ENCODE peak calls at places on chromosome X, in nine cellular contexts. G is Panc1, N is GM12878, W is K562, I is HCT116, D is GM23338, U is HepG2, X is HL-60, H is SK-N-SH. S is an unnamed sample.
A peak's percentile ranks its signal among the peaks of the same experiment; 100 is the strongest.

GRCh38 chrX:154812341-154813101 is 7.2 kb upstream of the MPP1 start:
- DNase-seq in N (no peak), I (no peak), X (no peak), G (no peak), W (no peak), D (no peak), H (no peak), U (no peak), S (no peak)

GRCh38 chrX:134801267-134801666 is 143.0 kb upstream of the PLAC1 start:
- DNase-seq in W (peak; percentile 18), N (no peak), I (no peak), D (no peak), H (no peak), G (no peak), U (peak; percentile 32), X (no peak), S (peak; percentile 10)

GRCh38 chrX:101229155-101229554 is 9.6 kb downstream of the DRP2 start:
- DNase-seq in G (no peak), I (no peak), D (no peak), X (no peak), U (no peak), N (no peak), W (no peak), H (no peak), S (no peak)

GRCh38 chrX:17104433-17104832 is 158.0 kb downstream of the REPS2 start:
- DNase-seq in W (no peak), U (no peak), D (no peak), I (no peak), G (no peak), N (no peak), H (no peak), X (no peak), S (no peak)

GRCh38 chrX:39629001-39629400 is 468.8 kb downstream of the BCOR start:
- DNase-seq in U (no peak), H (no peak), W (no peak), I (no peak), G (no peak), N (no peak), D (no peak), X (no peak), S (no peak)

GRCh38 chrX:126733874-126734273 is 85.7 kb upstream of the PRR32 start:
- DNase-seq in G (no peak), N (no peak), D (no peak), I (no peak), H (no peak), U (no peak), X (no peak), W (no peak), S (no peak)

GRCh38 chrX:101265869-101266428 is 25.2 kb downstream of the TAF7L start:
- DNase-seq in H (no peak), I (no peak), D (no peak), G (no peak), U (no peak), N (no peak), W (no peak), X (no peak), S (no peak)

GRCh38 chrX:69759921-69760625 is 144.2 kb downstream of the EDA start:
- DNase-seq in I (no peak), U (no peak), W (no peak), D (no peak), G (no peak), N (no peak), X (no peak), H (no peak), S (no peak)

GRCh38 chrX:120857240-120857639 is 18.4 kb downstream of the CT47B1 start:
- DNase-seq in D (peak; percentile 88), G (no peak), X (no peak), U (no peak), N (no peak), I (peak; percentile 7), W (no peak), H (no peak), S (peak; percentile 2)

GRCh38 chrX:140432328-140433025 is 72.4 kb downstream of the SOX3 start:
- DNase-seq in I (no peak), H (no peak), D (no peak), U (no peak), W (no peak), G (no peak), X (no peak), N (no peak), S (no peak)

GRCh38 chrX:41759817-41760216 is 35.8 kb downstream of the GPR82 start:
- DNase-seq in N (no peak), U (peak; percentile 4), I (peak; percentile 15), D (peak; percentile 67), W (peak; percentile 6), H (peak; percentile 14), G (no peak), X (no peak), S (no peak)

GRCh38 chrX:115894087-115894486 is 276.5 kb upstream of the AGTR2 start:
- DNase-seq in G (no peak), N (peak; percentile 58), H (peak; percentile 62), D (no peak), X (no peak), U (peak; percentile 63), W (no peak), I (peak; percentile 2), S (no peak)

GRCh38 chrX:19225906-19226305 is 103.6 kb upstream of the ADGRG2 start:
- DNase-seq in I (no peak), X (no peak), H (peak; percentile 9), N (no peak), G (no peak), W (no peak), U (no peak), D (peak; percentile 43), S (peak; percentile 13)

GRCh38 chrX:110146521-110146920 is 143.6 kb downstream of the TMEM164 start:
- DNase-seq in G (peak; percentile 36), W (peak; percentile 66), N (no peak), D (peak; percentile 65), U (peak; percentile 45), I (peak; percentile 8), H (peak; percentile 55), X (no peak), S (peak; percentile 55)

GRCh38 chrX:153372949-153373348 is 28.2 kb downstream of the PNMA6E start:
- DNase-seq in W (no peak), X (no peak), G (no peak), I (no peak), D (no peak), H (no peak), N (no peak), U (no peak), S (no peak)

GRCh38 chrX:103716967-103717366 is 6.3 kb downstream of the TMEM31 start:
- DNase-seq in N (no peak), H (no peak), I (no peak), U (no peak), X (no peak), G (no peak), W (no peak), D (no peak), S (no peak)

GRCh38 chrX:106897259-106897658 is 5.9 kb downstream of the RIPPLY1 start:
- DNase-seq in I (no peak), H (no peak), D (no peak), U (no peak), W (no peak), X (no peak), N (no peak), G (no peak), S (peak; percentile 54)

GRCh38 chrX:149453030-149453429 is 52.1 kb downstream of the IDS start:
- DNase-seq in W (peak; percentile 11), D (no peak), U (no peak), H (no peak), G (peak; percentile 27), N (no peak), I (peak; percentile 8), X (no peak), S (peak; percentile 8)

GRCh38 chrX:133994576-133994975 is 9.2 kb upstream of the GPC3 start:
- DNase-seq in H (no peak), W (no peak), N (no peak), D (no peak), G (no peak), U (peak; percentile 96), I (no peak), X (no peak), S (no peak)

DNA sequence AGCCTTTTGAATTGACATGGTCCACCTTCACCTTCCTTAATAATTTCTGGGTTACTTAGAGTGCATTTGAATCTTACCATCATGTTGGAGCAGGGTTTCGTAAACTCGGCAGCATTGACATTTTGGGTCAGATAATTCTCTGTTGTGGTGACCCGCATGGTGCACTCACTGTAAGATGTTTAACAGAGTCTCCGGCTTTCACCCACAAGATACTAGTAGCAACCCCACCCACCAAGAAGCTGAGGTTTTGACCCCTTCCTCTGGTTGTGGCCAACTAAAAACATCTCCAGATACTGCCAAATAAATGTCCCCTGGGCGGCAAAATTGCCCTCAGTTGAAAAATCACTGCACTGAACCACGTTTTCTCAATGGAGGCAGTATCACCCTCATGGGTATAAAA is 62.7 kb downstream of the CHST7 start:
- DNase-seq in H (no peak), G (no peak), X (no peak), U (no peak), W (no peak), I (no peak), D (no peak), N (no peak), S (no peak)
- TF ChIP-seq REST in H (no peak), G (no peak), X (no peak), U (no peak), W (no peak), I (no peak), D (no peak), N (no peak), S (no peak)

GRCh38 chrX:124392794-124393193 is 46.4 kb downstream of the SH2D1A start:
- DNase-seq in D (no peak), X (no peak), U (no peak), I (no peak), H (no peak), G (no peak), W (no peak), N (no peak), S (no peak)
- TF ChIP-seq REST in D (no peak), X (no peak), U (no peak), I (no peak), H (no peak), G (no peak), W (no peak), N (no peak), S (no peak)

GRCh38 chrX:14491689-14492088 is 37.6 kb upstream of the GLRA2 start:
- DNase-seq in N (no peak), I (no peak), X (no peak), U (no peak), G (no peak), W (no peak), H (no peak), D (no peak), S (no peak)
- TF ChIP-seq REST in N (no peak), I (no peak), X (no peak), U (no peak), G (no peak), W (no peak), H (no peak), D (no peak), S (no peak)

DNA sequence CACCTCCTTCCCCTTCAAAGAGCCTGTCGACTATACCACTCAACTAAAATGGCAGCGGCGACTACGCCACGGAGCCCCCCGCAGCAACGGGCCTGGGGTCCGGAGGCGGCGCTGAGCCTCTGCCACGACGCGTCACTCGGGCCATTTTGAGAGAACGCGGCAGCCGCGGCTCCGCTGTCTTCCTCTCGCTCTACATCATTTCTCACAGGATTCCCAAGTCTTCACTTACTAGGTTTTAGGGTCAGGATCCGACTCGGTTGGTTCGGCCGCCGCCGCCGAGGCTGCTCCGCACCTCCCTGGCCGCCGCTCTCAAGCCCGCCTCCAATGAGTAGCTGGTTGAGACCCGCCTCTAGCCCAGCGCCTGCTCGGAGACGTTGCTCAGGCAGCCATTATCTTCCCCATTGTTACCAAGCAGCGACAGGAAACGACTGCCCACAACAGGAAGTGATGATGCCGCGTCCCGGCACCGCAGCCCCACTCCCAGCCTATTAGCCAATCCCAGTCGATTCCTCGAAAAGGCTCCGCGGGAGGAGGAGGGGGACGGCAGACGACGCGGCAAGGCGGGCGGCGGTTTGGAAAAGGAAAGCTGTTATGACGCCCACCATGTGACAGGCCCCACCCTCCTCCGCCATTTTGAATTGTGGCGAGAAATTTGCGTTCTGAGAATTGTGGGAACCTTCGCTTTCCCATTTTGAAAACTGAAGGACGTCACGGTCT is at the start of gene RLIM:
- DNase-seq in I (peak; percentile 83), D (peak; percentile 93), W (peak; percentile 61), G (peak; percentile 83), U (peak; percentile 89), X (peak; percentile 80), H (peak; percentile 86), N (peak; percentile 85), S (peak; percentile 90)
- TF ChIP-seq REST in I (no peak), D (no peak), W (no peak), G (no peak), U (no peak), X (peak; percentile 24), H (no peak), N (no peak), S (no peak)

S was measured in A549.